ENCODE peak calls at places on chromosome 12, in nine cellular contexts. One of them, this sample, is unnamed.
A peak's percentile ranks its signal among the peaks of the same experiment; 100 is the strongest.

GRCh38 chr12:71000748-71001147 is 80.2 kb upstream of the PTPRR start:
- DNase-seq in GM12892: no peak
- DNase-seq in GM04504: no peak
- DNase-seq in Right ventricle myocardium superior: no peak
- DNase-seq in H7: no peak
- DNase-seq in CD8-positive, alpha-beta T cell: no peak
- DNase-seq in SK-N-SH: no peak
- DNase-seq in AG08396: no peak
- DNase-seq in T follicular helper cell: no peak
- DNase-seq in this sample: no peak

GRCh38 chr12:21795648-21796328 is 21.3 kb upstream of the KCNJ8 start:
- DNase-seq in Right ventricle myocardium superior: no peak
- DNase-seq in GM12892: no peak
- DNase-seq in AG08396: no peak
- DNase-seq in GM04504: no peak
- DNase-seq in CD8-positive, alpha-beta T cell: no peak
- DNase-seq in H7: no peak
- DNase-seq in T follicular helper cell: no peak
- DNase-seq in SK-N-SH: no peak
- DNase-seq in this sample: no peak

GRCh38 chr12:130764475-130765185 is 48.5 kb upstream of the RIMBP2 start:
- DNase-seq in AG08396: peak; percentile 23
- DNase-seq in GM04504: no peak
- DNase-seq in SK-N-SH: no peak
- DNase-seq in H7: no peak
- DNase-seq in CD8-positive, alpha-beta T cell: no peak
- DNase-seq in T follicular helper cell: no peak
- DNase-seq in Right ventricle myocardium superior: no peak
- DNase-seq in GM12892: no peak
- DNase-seq in this sample: peak; percentile 70

GRCh38 chr12:109709401-109710278 is 4.0 kb upstream of the FAM222A start:
- DNase-seq in CD8-positive, alpha-beta T cell: no peak
- DNase-seq in GM12892: no peak
- DNase-seq in H7: peak; percentile 54
- DNase-seq in GM04504: no peak
- DNase-seq in T follicular helper cell: no peak
- DNase-seq in SK-N-SH: no peak
- DNase-seq in AG08396: no peak
- DNase-seq in Right ventricle myocardium superior: no peak
- DNase-seq in this sample: no peak

GRCh38 chr12:51970904-51971646 is 19.6 kb downstream of the ACVR1B start:
- DNase-seq in CD8-positive, alpha-beta T cell: peak; percentile 39
- DNase-seq in Right ventricle myocardium superior: no peak
- DNase-seq in T follicular helper cell: no peak
- DNase-seq in AG08396: peak; percentile 35
- DNase-seq in GM12892: no peak
- DNase-seq in SK-N-SH: peak; percentile 57
- DNase-seq in H7: peak; percentile 84
- DNase-seq in GM04504: no peak
- DNase-seq in this sample: peak; percentile 87

GRCh38 chr12:18552829-18553228 is 185.0 kb downstream of the PLCZ1 start:
- DNase-seq in GM04504: no peak
- DNase-seq in H7: no peak
- DNase-seq in GM12892: no peak
- DNase-seq in AG08396: no peak
- DNase-seq in CD8-positive, alpha-beta T cell: no peak
- DNase-seq in Right ventricle myocardium superior: no peak
- DNase-seq in T follicular helper cell: no peak
- DNase-seq in SK-N-SH: peak; percentile 1
- DNase-seq in this sample: no peak

GRCh38 chr12:71865757-71866536 is 26.4 kb downstream of the TBC1D15 start:
- DNase-seq in H7: no peak
- DNase-seq in AG08396: no peak
- DNase-seq in GM04504: no peak
- DNase-seq in CD8-positive, alpha-beta T cell: no peak
- DNase-seq in SK-N-SH: no peak
- DNase-seq in Right ventricle myocardium superior: no peak
- DNase-seq in T follicular helper cell: no peak
- DNase-seq in GM12892: no peak
- DNase-seq in this sample: no peak

GRCh38 chr12:52735816-52736632 is 32.7 kb upstream of the KRT77 start:
- DNase-seq in AG08396: no peak
- DNase-seq in GM04504: no peak
- DNase-seq in CD8-positive, alpha-beta T cell: no peak
- DNase-seq in H7: no peak
- DNase-seq in T follicular helper cell: no peak
- DNase-seq in Right ventricle myocardium superior: no peak
- DNase-seq in SK-N-SH: no peak
- DNase-seq in GM12892: no peak
- DNase-seq in this sample: no peak

GRCh38 chr12:52645120-52645761 is 6.8 kb downstream of the KRT2 start:
- DNase-seq in GM12892: no peak
- DNase-seq in AG08396: no peak
- DNase-seq in Right ventricle myocardium superior: no peak
- DNase-seq in GM04504: no peak
- DNase-seq in CD8-positive, alpha-beta T cell: peak; percentile 64
- DNase-seq in H7: no peak
- DNase-seq in T follicular helper cell: peak; percentile 30
- DNase-seq in SK-N-SH: no peak
- DNase-seq in this sample: peak; percentile 31

GRCh38 chr12:53428741-53429140 is 5.1 kb downstream of the AMHR2 start:
- DNase-seq in AG08396: no peak
- DNase-seq in CD8-positive, alpha-beta T cell: no peak
- DNase-seq in GM04504: no peak
- DNase-seq in T follicular helper cell: no peak
- DNase-seq in GM12892: no peak
- DNase-seq in H7: no peak
- DNase-seq in Right ventricle myocardium superior: no peak
- DNase-seq in SK-N-SH: no peak
- DNase-seq in this sample: no peak

GRCh38 chr12:32548691-32549412 is 130.2 kb upstream of the DNM1L start:
- DNase-seq in GM04504: no peak
- DNase-seq in GM12892: no peak
- DNase-seq in T follicular helper cell: no peak
- DNase-seq in Right ventricle myocardium superior: no peak
- DNase-seq in CD8-positive, alpha-beta T cell: no peak
- DNase-seq in H7: no peak
- DNase-seq in AG08396: peak; percentile 67
- DNase-seq in SK-N-SH: no peak
- DNase-seq in this sample: peak; percentile 45

GRCh38 chr12:121461048-121461447 is 61.1 kb downstream of the RNF34 start:
- DNase-seq in AG08396: no peak
- DNase-seq in H7: no peak
- DNase-seq in Right ventricle myocardium superior: no peak
- DNase-seq in T follicular helper cell: no peak
- DNase-seq in SK-N-SH: no peak
- DNase-seq in GM12892: no peak
- DNase-seq in CD8-positive, alpha-beta T cell: no peak
- DNase-seq in GM04504: no peak
- DNase-seq in this sample: no peak

GRCh38 chr12:9687228-9687627 is 17.7 kb downstream of the CLEC2D start:
- DNase-seq in GM04504: peak; percentile 39
- DNase-seq in H7: no peak
- DNase-seq in AG08396: no peak
- DNase-seq in Right ventricle myocardium superior: no peak
- DNase-seq in GM12892: no peak
- DNase-seq in CD8-positive, alpha-beta T cell: no peak
- DNase-seq in SK-N-SH: no peak
- DNase-seq in T follicular helper cell: no peak
- DNase-seq in this sample: peak; percentile 88

GRCh38 chr12:77072833-77073495 is 7.6 kb upstream of the E2F7 start:
- DNase-seq in Right ventricle myocardium superior: no peak
- DNase-seq in T follicular helper cell: no peak
- DNase-seq in H7: no peak
- DNase-seq in GM04504: no peak
- DNase-seq in AG08396: no peak
- DNase-seq in SK-N-SH: no peak
- DNase-seq in GM12892: no peak
- DNase-seq in CD8-positive, alpha-beta T cell: no peak
- DNase-seq in this sample: no peak

GRCh38 chr12:128259556-128260070 is 7.4 kb upstream of the TMEM132C start:
- DNase-seq in Right ventricle myocardium superior: peak; percentile 41
- DNase-seq in CD8-positive, alpha-beta T cell: no peak
- DNase-seq in GM12892: no peak
- DNase-seq in GM04504: no peak
- DNase-seq in SK-N-SH: peak; percentile 52
- DNase-seq in AG08396: no peak
- DNase-seq in T follicular helper cell: no peak
- DNase-seq in H7: peak; percentile 71
- DNase-seq in this sample: peak; percentile 90

GRCh38 chr12:24948816-24949722 is at the start of gene BCAT1:
- DNase-seq in GM04504: no peak
- DNase-seq in T follicular helper cell: no peak
- DNase-seq in Right ventricle myocardium superior: peak; percentile 86
- DNase-seq in GM12892: peak; percentile 34
- DNase-seq in CD8-positive, alpha-beta T cell: peak; percentile 20
- DNase-seq in H7: peak; percentile 85
- DNase-seq in SK-N-SH: peak; percentile 79
- DNase-seq in AG08396: peak; percentile 87
- DNase-seq in this sample: peak; percentile 94

GRCh38 chr12:39412210-39412609 is 30.7 kb downstream of the KIF21A start:
- DNase-seq in GM04504: no peak
- DNase-seq in Right ventricle myocardium superior: no peak
- DNase-seq in CD8-positive, alpha-beta T cell: no peak
- DNase-seq in T follicular helper cell: no peak
- DNase-seq in H7: no peak
- DNase-seq in GM12892: no peak
- DNase-seq in SK-N-SH: no peak
- DNase-seq in AG08396: no peak
- DNase-seq in this sample: peak; percentile 76

GRCh38 chr12:67394600-67394999 is 125.4 kb downstream of the CAND1 start:
- DNase-seq in GM04504: peak; percentile 29
- DNase-seq in CD8-positive, alpha-beta T cell: no peak
- DNase-seq in AG08396: peak; percentile 62
- DNase-seq in T follicular helper cell: no peak
- DNase-seq in Right ventricle myocardium superior: peak; percentile 75
- DNase-seq in GM12892: no peak
- DNase-seq in H7: peak; percentile 8
- DNase-seq in SK-N-SH: no peak
- DNase-seq in this sample: peak; percentile 58

GRCh38 chr12:106994579-106995220 is 7.8 kb upstream of the MTERF2 start:
- DNase-seq in GM04504: no peak
- DNase-seq in SK-N-SH: no peak
- DNase-seq in AG08396: peak; percentile 65
- DNase-seq in Right ventricle myocardium superior: no peak
- DNase-seq in CD8-positive, alpha-beta T cell: no peak
- DNase-seq in T follicular helper cell: no peak
- DNase-seq in H7: no peak
- DNase-seq in GM12892: no peak
- DNase-seq in this sample: no peak

GRCh38 chr12:124442772-124443445 is 124.5 kb downstream of the NCOR2 start:
- DNase-seq in T follicular helper cell: no peak
- DNase-seq in AG08396: no peak
- DNase-seq in GM04504: no peak
- DNase-seq in Right ventricle myocardium superior: no peak
- DNase-seq in CD8-positive, alpha-beta T cell: no peak
- DNase-seq in GM12892: no peak
- DNase-seq in H7: no peak
- DNase-seq in SK-N-SH: no peak
- DNase-seq in this sample: no peak

GRCh38 chr12:113097716-113098427 is 37.7 kb downstream of the RASAL1 start:
- DNase-seq in GM04504: no peak
- DNase-seq in CD8-positive, alpha-beta T cell: no peak
- DNase-seq in SK-N-SH: peak; percentile 93
- DNase-seq in GM12892: no peak
- DNase-seq in T follicular helper cell: no peak
- DNase-seq in Right ventricle myocardium superior: peak; percentile 67
- DNase-seq in H7: peak; percentile 92
- DNase-seq in AG08396: peak; percentile 62
- DNase-seq in this sample: peak; percentile 87

GRCh38 chr12:26018926-26019325 is 60.4 kb downstream of the RASSF8 start:
- DNase-seq in CD8-positive, alpha-beta T cell: no peak
- DNase-seq in Right ventricle myocardium superior: no peak
- DNase-seq in GM12892: no peak
- DNase-seq in T follicular helper cell: no peak
- DNase-seq in GM04504: no peak
- DNase-seq in SK-N-SH: no peak
- DNase-seq in AG08396: no peak
- DNase-seq in H7: no peak
- DNase-seq in this sample: no peak

GRCh38 chr12:98320026-98320425 is 195.4 kb upstream of the TMPO start:
- DNase-seq in SK-N-SH: no peak
- DNase-seq in Right ventricle myocardium superior: no peak
- DNase-seq in AG08396: no peak
- DNase-seq in GM04504: no peak
- DNase-seq in CD8-positive, alpha-beta T cell: no peak
- DNase-seq in GM12892: no peak
- DNase-seq in T follicular helper cell: no peak
- DNase-seq in H7: no peak
- DNase-seq in this sample: no peak

GRCh38 chr12:80504389-80505153 is 60.5 kb downstream of the PTPRQ start:
- DNase-seq in AG08396: no peak
- DNase-seq in GM12892: no peak
- DNase-seq in CD8-positive, alpha-beta T cell: no peak
- DNase-seq in H7: no peak
- DNase-seq in GM04504: no peak
- DNase-seq in T follicular helper cell: no peak
- DNase-seq in SK-N-SH: no peak
- DNase-seq in Right ventricle myocardium superior: no peak
- DNase-seq in this sample: no peak

GRCh38 chr12:6961695-6962284 is 8.7 kb downstream of the PHB2 start:
- DNase-seq in GM12892: no peak
- DNase-seq in Right ventricle myocardium superior: peak; percentile 70
- DNase-seq in CD8-positive, alpha-beta T cell: no peak
- DNase-seq in GM04504: no peak
- DNase-seq in AG08396: peak; percentile 76
- DNase-seq in T follicular helper cell: no peak
- DNase-seq in SK-N-SH: peak; percentile 78
- DNase-seq in H7: peak; percentile 92
- DNase-seq in this sample: peak; percentile 96

GRCh38 chr12:44477331-44477980 is 398.7 kb downstream of the NELL2 start:
- DNase-seq in GM12892: no peak
- DNase-seq in Right ventricle myocardium superior: no peak
- DNase-seq in CD8-positive, alpha-beta T cell: no peak
- DNase-seq in SK-N-SH: no peak
- DNase-seq in H7: no peak
- DNase-seq in T follicular helper cell: no peak
- DNase-seq in GM04504: no peak
- DNase-seq in AG08396: no peak
- DNase-seq in this sample: no peak

This sample was measured in endodermal cell.